ENCODE peak calls at places on chromosome 12, in eight cellular contexts. H is A673; C is lung; N is pulmonary artery endothelial cell; I is colonic mucosa; A is thyroid gland; L is thoracic aorta; X is stimulated activated CD4-positive, alpha-beta T cell treated with anti-CD3 and anti-CD28 coated beads, Interleukin-1b, Interleukin-23, amount 100 ng/mL, for 1 hour. V is an unnamed sample.

GRCh38 chr12:109544955-109545531 is 28.3 kb downstream of the MMAB start:
- DNase-seq in A (no peak), X (no peak), L (no peak), I (no peak), N (no peak), H (no peak), C (no peak), V (no peak)

GRCh38 chr12:16531623-16532022 is 74.3 kb downstream of the LMO3 start:
- DNase-seq in A (peak), L (no peak), C (no peak), X (no peak), I (no peak), N (no peak), H (peak), V (no peak)

GRCh38 chr12:29350080-29350479 is 30.9 kb downstream of the ERGIC2 start:
- DNase-seq in H (peak), A (no peak), I (no peak), X (no peak), C (no peak), N (no peak), L (no peak), V (no peak)

GRCh38 chr12:29519585-29520182 is 22.2 kb upstream of the OVCH1 start:
- DNase-seq in X (no peak), L (no peak), N (peak), C (no peak), H (peak), I (peak), A (no peak), V (no peak)

GRCh38 chr12:88538697-88539096 is 41.6 kb downstream of the KITLG start:
- DNase-seq in L (no peak), I (no peak), N (no peak), H (no peak), X (no peak), C (no peak), A (no peak), V (no peak)

GRCh38 chr12:92141585-92142244 is 3.9 kb downstream of the BTG1 start:
- DNase-seq in X (no peak), I (no peak), H (no peak), N (peak), A (no peak), C (no peak), L (no peak), V (no peak)

GRCh38 chr12:26126340-26127284 is 1.8 kb upstream of the BHLHE41 start:
- DNase-seq in N (no peak), A (peak), I (peak), L (peak), C (peak), X (no peak), H (peak), V (no peak)

GRCh38 chr12:92717202-92717601 is 14.4 kb downstream of the PLEKHG7 start:
- DNase-seq in I (no peak), L (no peak), C (no peak), N (peak), X (no peak), A (no peak), H (peak), V (no peak)

GRCh38 chr12:119410396-119410795 is 75.9 kb downstream of the CCDC60 start:
- DNase-seq in I (no peak), N (no peak), L (no peak), C (no peak), X (no peak), A (no peak), H (no peak), V (no peak)

V was measured in cortex of kidney.